ENCODE peak calls at places on chromosomes 11 and 22, in five cellular contexts. I is mesothelial cell of epicardium, R is iris pigment epithelial cell, Z is OCI-LY7, T is neuronal stem cell. U is an unnamed sample.

GRCh38 chr22:18968011-18968749 is 32.1 kb upstream of the PRODH start:
- DNase-seq in Z (no peak), R (peak; percentile 19), I (peak; percentile 74), T (peak; percentile 51), U (no peak)

GRCh38 chr11:117657801-117658200 is 139.2 kb downstream of the DSCAML1 start:
- DNase-seq in Z (no peak), R (no peak), T (no peak), I (no peak), U (no peak)

GRCh38 chr11:69414773-69415187 is 66.7 kb upstream of the LINC01488 start:
- DNase-seq in T (no peak), R (no peak), Z (no peak), I (no peak), U (no peak)

GRCh38 chr11:121696177-121696863 is 243.6 kb upstream of the SORL1-AS1 start:
- DNase-seq in T (no peak), R (peak; percentile 9), I (no peak), Z (no peak), U (peak; percentile 75)

GRCh38 chr11:61780581-61781162 is 11.7 kb downstream of the TMEM258 start:
- DNase-seq in T (no peak), I (no peak), Z (no peak), R (no peak), U (no peak)

GRCh38 chr11:14972581-14973490 is 685 bp upstream of the CALCA start:
- DNase-seq in I (no peak), Z (peak; percentile 6), R (no peak), T (no peak), U (no peak)

GRCh38 chr22:24803064-24803542 is 2.9 kb upstream of the SGSM1 start:
- DNase-seq in T (peak; percentile 65), I (peak; percentile 39), R (peak; percentile 26), Z (peak; percentile 36), U (no peak)

GRCh38 chr11:117786099-117786870 is 10.7 kb downstream of the DSCAML1 start:
- DNase-seq in T (no peak), I (no peak), Z (no peak), R (no peak), U (no peak)

GRCh38 chr22:48424201-48424627 is 1403.5 kb downstream of the BRD1 start:
- DNase-seq in Z (no peak), T (no peak), I (no peak), R (no peak), U (no peak)

GRCh38 chr11:18078909-18079308 is 27.0 kb downstream of the SAAL1 start:
- DNase-seq in I (no peak), Z (no peak), R (no peak), T (no peak), U (no peak)

GRCh38 chr11:127000291-127000968 is at the start of gene KIRREL3:
- DNase-seq in Z (no peak), T (no peak), R (no peak), I (no peak), U (peak; percentile 28)

GRCh38 chr11:66974724-66975402 is at the start of gene C11orf86:
- DNase-seq in I (no peak), T (no peak), Z (no peak), R (no peak), U (no peak)

GRCh38 chr22:38861927-38862326 is 10.1 kb downstream of the CBX6 start:
- DNase-seq in R (no peak), Z (no peak), T (no peak), I (no peak), U (no peak)

GRCh38 chr11:18310800-18311340 is 11.1 kb downstream of the HPS5 start:
- DNase-seq in Z (no peak), I (no peak), R (peak; percentile 98), T (no peak), U (peak; percentile 74)

GRCh38 chr22:49324527-49325491 is 502.9 kb downstream of the BRD1 start:
- DNase-seq in Z (no peak), I (no peak), T (no peak), R (no peak), U (no peak)

GRCh38 chr11:46055371-46055770 is 65.9 kb downstream of the PHF21A start:
- DNase-seq in T (peak; percentile 11), Z (no peak), R (peak; percentile 63), I (no peak), U (peak; percentile 71)

GRCh38 chr11:103806130-103806900 is 230.1 kb upstream of the DDI1 start:
- DNase-seq in R (peak; percentile 95), I (no peak), Z (no peak), T (no peak), U (peak; percentile 90)

GRCh38 chr11:89119426-89119825 is 53.6 kb upstream of the GRM5 start:
- DNase-seq in Z (no peak), T (peak; percentile 21), I (no peak), R (no peak), U (peak; percentile 5)

GRCh38 chr11:122439911-122440782 is 215.4 kb upstream of the UBASH3B start:
- DNase-seq in R (peak; percentile 26), T (peak; percentile 48), Z (no peak), I (no peak), U (peak; percentile 31)

GRCh38 chr22:37887610-37888378 is 18.3 kb upstream of the MICALL1 start:
- DNase-seq in R (peak; percentile 63), Z (no peak), I (no peak), T (no peak), U (peak; percentile 68)

U was measured in astrocyte.